ENCODE peak calls at places on chromosomes 7 and 10, in four cellular contexts. V is T follicular helper cell; E is stimulated activated CD8-positive, alpha-beta memory T cell treated with anti-CD3 and anti-CD28 coated beads, Interleukin-4, amount 100 ng/mL, for 1 hour; P is NCI-H2107. F is an unnamed sample.

GRCh38 chr7:71705217-71705616 is 573.3 kb downstream of the GALNT17 start:
- DNase-seq in V (no peak), E (no peak), P (no peak), F (no peak)

GRCh38 chr7:7566651-7567611 is at the start of gene MIOS:
- DNase-seq in V (peak), E (peak), P (peak), F (peak)

GRCh38 chr7:86964973-86965726 is 94.3 kb downstream of the ELAPOR2 start:
- DNase-seq in V (no peak), E (no peak), P (no peak), F (no peak)

GRCh38 chr10:42952358-42952757 is 124.5 kb upstream of the RET start:
- DNase-seq in V (no peak), E (no peak), P (no peak), F (no peak)

GRCh38 chr7:91240546-91240945 is 23.7 kb upstream of the FZD1 start:
- DNase-seq in V (no peak), E (no peak), P (no peak), F (no peak)

GRCh38 chr7:16293669-16294425 is 127.5 kb downstream of the CRPPA start:
- DNase-seq in V (no peak), E (no peak), P (no peak), F (no peak)

GRCh38 chr7:85748861-85749260 is 562.0 kb upstream of the SEMA3D start:
- DNase-seq in V (no peak), E (no peak), P (no peak), F (no peak)

GRCh38 chr7:2517004-2517403 is 2.6 kb upstream of the LFNG start:
- DNase-seq in V (no peak), E (no peak), P (no peak), F (no peak)

GRCh38 chr7:8629504-8629903 is 196.1 kb downstream of the NXPH1 start:
- DNase-seq in V (no peak), E (no peak), P (no peak), F (no peak)

GRCh38 chr10:97549587-97550322 is 22.8 kb upstream of the ANKRD2 start:
- DNase-seq in V (no peak), E (no peak), P (no peak), F (no peak)

GRCh38 chr10:79070091-79070610 is 1.4 kb downstream of the ZMIZ1 start:
- DNase-seq in V (no peak), E (no peak), P (no peak), F (peak)